ENCODE peak calls at places on chromosomes 6 and 20, in nine cellular contexts. One of them, this sample, is unnamed.

GRCh38 chr6:44245912-44246662 is 814 bp upstream of the HSP90AB1 start:
- DNase-seq in AG04450: peak
- DNase-seq in transverse colon: peak
- DNase-seq in fibroblast of lung: peak
- DNase-seq in heart left ventricle: peak
- DNase-seq in heart right ventricle: peak
- DNase-seq in GM06990: peak
- DNase-seq in GM12878: no peak
- DNase-seq in uterus: peak
- DNase-seq in this sample: peak

GRCh38 chr6:157688960-157689599 is 134.0 kb upstream of the SNX9 start:
- DNase-seq in transverse colon: peak
- DNase-seq in AG04450: no peak
- DNase-seq in GM06990: no peak
- DNase-seq in heart right ventricle: no peak
- DNase-seq in heart left ventricle: no peak
- DNase-seq in uterus: peak
- DNase-seq in GM12878: no peak
- DNase-seq in fibroblast of lung: no peak
- DNase-seq in this sample: no peak

GRCh38 chr6:22424196-22424595 is 127.4 kb upstream of the PRL start:
- DNase-seq in uterus: no peak
- DNase-seq in heart left ventricle: no peak
- DNase-seq in GM06990: no peak
- DNase-seq in fibroblast of lung: no peak
- DNase-seq in heart right ventricle: no peak
- DNase-seq in transverse colon: no peak
- DNase-seq in GM12878: no peak
- DNase-seq in AG04450: no peak
- DNase-seq in this sample: no peak

GRCh38 chr6:9225441-9225871 is 790.1 kb upstream of the SLC35B3 start:
- DNase-seq in GM06990: no peak
- DNase-seq in fibroblast of lung: peak
- DNase-seq in AG04450: no peak
- DNase-seq in GM12878: no peak
- DNase-seq in transverse colon: no peak
- DNase-seq in uterus: no peak
- DNase-seq in heart left ventricle: no peak
- DNase-seq in heart right ventricle: no peak
- DNase-seq in this sample: no peak

GRCh38 chr6:139981810-139982550 is 607.5 kb upstream of the CITED2 start:
- DNase-seq in heart right ventricle: no peak
- DNase-seq in transverse colon: peak
- DNase-seq in AG04450: no peak
- DNase-seq in GM06990: no peak
- DNase-seq in fibroblast of lung: peak
- DNase-seq in GM12878: no peak
- DNase-seq in uterus: no peak
- DNase-seq in heart left ventricle: peak
- DNase-seq in this sample: no peak

GRCh38 chr20:54026300-54027064 is 43.9 kb downstream of the BCAS1 start:
- DNase-seq in GM12878: no peak
- DNase-seq in GM06990: no peak
- DNase-seq in AG04450: no peak
- DNase-seq in fibroblast of lung: no peak
- DNase-seq in heart right ventricle: no peak
- DNase-seq in heart left ventricle: no peak
- DNase-seq in uterus: no peak
- DNase-seq in transverse colon: no peak
- DNase-seq in this sample: no peak

GRCh38 chr20:51497542-51498467 is 44.7 kb downstream of the NFATC2 start:
- DNase-seq in heart right ventricle: no peak
- DNase-seq in heart left ventricle: peak
- DNase-seq in fibroblast of lung: peak
- DNase-seq in AG04450: no peak
- DNase-seq in GM12878: peak
- DNase-seq in uterus: peak
- DNase-seq in GM06990: peak
- DNase-seq in transverse colon: no peak
- DNase-seq in this sample: no peak

GRCh38 chr20:36950432-36951197 is 893 bp downstream of the SAMHD1 start:
- DNase-seq in AG04450: no peak
- DNase-seq in uterus: peak
- DNase-seq in heart right ventricle: peak
- DNase-seq in transverse colon: peak
- DNase-seq in heart left ventricle: no peak
- DNase-seq in GM12878: no peak
- DNase-seq in fibroblast of lung: peak
- DNase-seq in GM06990: no peak
- DNase-seq in this sample: no peak

GRCh38 chr6:105522626-105523322 is 119.9 kb upstream of the PREP start:
- DNase-seq in uterus: no peak
- DNase-seq in heart right ventricle: no peak
- DNase-seq in AG04450: peak
- DNase-seq in GM12878: no peak
- DNase-seq in fibroblast of lung: peak
- DNase-seq in heart left ventricle: no peak
- DNase-seq in transverse colon: no peak
- DNase-seq in GM06990: no peak
- DNase-seq in this sample: no peak

DNA sequence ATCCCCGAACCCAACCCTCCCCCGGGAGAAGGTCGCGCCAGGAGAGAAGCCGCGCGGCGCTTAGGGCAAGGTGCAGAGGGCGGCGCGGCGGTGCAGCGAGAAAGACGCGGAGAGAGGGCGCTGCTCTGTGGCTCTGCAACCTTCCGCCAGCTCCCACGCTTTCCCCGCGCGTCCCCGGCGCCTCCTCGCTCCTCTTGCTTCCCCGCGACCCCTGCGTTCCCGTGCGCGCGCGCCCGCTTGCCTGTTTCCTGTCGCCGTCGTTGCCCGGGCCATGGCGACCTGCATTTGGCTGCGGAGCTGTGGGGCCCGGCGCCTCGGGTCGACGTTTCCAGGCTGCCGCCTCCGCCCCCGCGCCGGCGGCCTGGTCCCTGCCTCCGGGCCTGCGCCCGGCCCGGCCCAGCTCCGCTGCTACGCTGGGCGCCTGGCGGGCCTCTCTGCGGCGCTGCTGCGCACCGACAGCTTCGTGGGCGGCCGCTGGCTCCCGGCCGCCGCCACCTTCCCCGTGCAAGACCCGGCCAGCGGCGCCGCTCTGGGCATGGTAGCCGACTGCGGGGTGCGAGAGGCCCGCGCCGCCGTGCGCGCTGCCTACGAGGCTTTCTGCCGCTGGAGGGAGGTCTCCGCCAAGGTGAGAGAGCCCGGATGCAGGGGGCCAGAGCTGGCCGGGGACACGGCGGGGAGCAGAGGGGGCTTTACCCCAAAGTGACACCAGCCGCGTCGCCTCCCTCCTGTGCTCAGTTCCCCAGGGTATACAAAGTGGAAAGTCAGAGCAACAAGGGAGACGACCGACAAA is at the start of gene ALDH5A1:
- DNase-seq in uterus: peak
- DNase-seq in GM06990: peak
- DNase-seq in heart right ventricle: peak
- DNase-seq in heart left ventricle: peak
- DNase-seq in AG04450: no peak
- DNase-seq in GM12878: no peak
- DNase-seq in fibroblast of lung: peak
- DNase-seq in transverse colon: peak
- DNase-seq in this sample: peak
- TF ChIP-seq CTCF in uterus: peak
- TF ChIP-seq CTCF in GM06990: peak
- TF ChIP-seq CTCF in heart right ventricle: peak
- TF ChIP-seq CTCF in heart left ventricle: peak
- TF ChIP-seq CTCF in AG04450: peak
- TF ChIP-seq CTCF in GM12878: peak
- TF ChIP-seq CTCF in fibroblast of lung: no peak
- TF ChIP-seq CTCF in transverse colon: no peak
- TF ChIP-seq CTCF in this sample: peak

GRCh38 chr20:62133864-62134263 is 9.3 kb downstream of the PSMA7 start:
- DNase-seq in fibroblast of lung: no peak
- DNase-seq in uterus: no peak
- DNase-seq in heart right ventricle: no peak
- DNase-seq in heart left ventricle: no peak
- DNase-seq in AG04450: no peak
- DNase-seq in transverse colon: no peak
- DNase-seq in GM12878: no peak
- DNase-seq in GM06990: no peak
- DNase-seq in this sample: no peak
- TF ChIP-seq CTCF in fibroblast of lung: no peak
- TF ChIP-seq CTCF in uterus: no peak
- TF ChIP-seq CTCF in heart right ventricle: peak
- TF ChIP-seq CTCF in heart left ventricle: no peak
- TF ChIP-seq CTCF in AG04450: peak
- TF ChIP-seq CTCF in transverse colon: no peak
- TF ChIP-seq CTCF in GM12878: no peak
- TF ChIP-seq CTCF in GM06990: peak
- TF ChIP-seq CTCF in this sample: peak

DNA sequence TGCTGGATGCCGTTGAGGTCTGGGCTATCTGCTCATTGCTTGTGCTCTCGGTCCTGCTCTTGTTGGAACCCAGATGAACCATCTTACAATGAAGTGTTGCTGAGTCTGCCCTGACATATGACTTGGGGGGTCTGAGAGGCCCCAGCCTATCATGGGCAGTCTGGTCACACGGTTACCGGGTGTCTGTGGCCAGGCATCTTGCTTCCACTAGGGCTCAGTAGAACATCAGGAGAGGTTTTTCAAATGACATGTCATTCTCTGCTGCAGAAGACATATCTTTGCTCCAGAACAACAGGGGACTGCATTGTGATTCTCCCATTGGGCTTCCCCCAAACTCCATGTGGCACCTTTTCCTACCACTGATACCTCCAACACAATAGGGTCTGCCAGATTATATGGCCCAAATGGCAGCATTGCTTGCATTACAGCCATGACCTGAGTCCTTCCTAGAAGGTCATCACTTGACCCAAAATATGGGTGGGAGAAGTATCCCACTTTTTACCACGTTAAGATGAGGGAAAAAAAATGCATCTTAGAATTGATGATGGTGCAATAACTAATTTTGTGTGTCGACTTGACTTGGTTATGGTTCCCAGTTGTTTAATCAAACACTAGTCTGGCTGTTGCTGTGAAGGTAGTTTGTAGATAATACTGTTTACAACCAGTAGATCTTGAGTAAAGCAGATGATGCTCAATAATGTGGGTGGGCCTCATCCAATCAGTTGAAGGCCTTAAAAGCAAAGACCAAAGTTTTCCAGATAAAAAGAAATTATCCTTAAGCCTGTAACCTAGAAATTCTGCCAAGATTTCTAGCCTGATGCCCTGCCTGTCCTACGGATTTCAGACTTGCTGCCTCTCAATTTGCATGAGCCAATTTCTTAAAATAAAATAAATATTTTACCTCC is 241.0 kb downstream of the QKI start:
- DNase-seq in heart left ventricle: no peak
- DNase-seq in GM12878: no peak
- DNase-seq in uterus: no peak
- DNase-seq in heart right ventricle: no peak
- DNase-seq in GM06990: no peak
- DNase-seq in transverse colon: no peak
- DNase-seq in AG04450: no peak
- DNase-seq in fibroblast of lung: no peak
- DNase-seq in this sample: no peak
- TF ChIP-seq CTCF in heart left ventricle: no peak
- TF ChIP-seq CTCF in GM12878: peak
- TF ChIP-seq CTCF in uterus: no peak
- TF ChIP-seq CTCF in heart right ventricle: peak
- TF ChIP-seq CTCF in GM06990: peak
- TF ChIP-seq CTCF in transverse colon: no peak
- TF ChIP-seq CTCF in AG04450: no peak
- TF ChIP-seq CTCF in fibroblast of lung: no peak
- TF ChIP-seq CTCF in this sample: no peak

GRCh38 chr6:42498473-42499128 is 46.9 kb upstream of the TRERF1 start:
- DNase-seq in fibroblast of lung: no peak
- DNase-seq in uterus: no peak
- DNase-seq in GM06990: no peak
- DNase-seq in AG04450: no peak
- DNase-seq in heart right ventricle: peak
- DNase-seq in transverse colon: peak
- DNase-seq in GM12878: no peak
- DNase-seq in heart left ventricle: peak
- DNase-seq in this sample: no peak
- TF ChIP-seq CTCF in fibroblast of lung: no peak
- TF ChIP-seq CTCF in uterus: no peak
- TF ChIP-seq CTCF in GM06990: no peak
- TF ChIP-seq CTCF in AG04450: no peak
- TF ChIP-seq CTCF in heart right ventricle: no peak
- TF ChIP-seq CTCF in transverse colon: no peak
- TF ChIP-seq CTCF in GM12878: no peak
- TF ChIP-seq CTCF in heart left ventricle: no peak
- TF ChIP-seq CTCF in this sample: no peak

This sample was measured in chondrocyte.